ENCODE peak calls at places on chromosomes 3 and 15, in eight cellular contexts. Z, F, N, K, I, V, H and U are unnamed samples.

GRCh38 chr15:58433597-58434333 is 2.0 kb downstream of the LIPC start:
- DNase-seq in H (peak; percentile 63), F (no peak), I (peak; percentile 31), N (no peak), Z (no peak), V (no peak), K (no peak), U (no peak)

GRCh38 chr3:58206406-58207011 is 4.3 kb downstream of the DNASE1L3 start:
- DNase-seq in K (no peak), F (peak; percentile 38), V (no peak), H (peak; percentile 82), N (no peak), Z (no peak), I (no peak), U (no peak)

GRCh38 chr3:177338697-177339219 is 141.5 kb upstream of the TBL1XR1 start:
- DNase-seq in F (no peak), N (no peak), V (no peak), H (no peak), Z (peak; percentile 54), I (peak; percentile 57), K (no peak), U (no peak)

GRCh38 chr3:15823092-15823491 is 25.3 kb upstream of the ANKRD28 start:
- DNase-seq in Z (no peak), F (no peak), K (no peak), H (no peak), N (no peak), V (no peak), I (no peak), U (no peak)

GRCh38 chr3:146640955-146641867 is 36.1 kb upstream of the PLSCR5 start:
- DNase-seq in H (peak; percentile 25), V (peak; percentile 21), Z (peak; percentile 26), N (peak; percentile 9), F (peak; percentile 24), I (peak; percentile 65), K (peak; percentile 37), U (peak; percentile 4)

GRCh38 chr15:88115529-88116152 is 140.9 kb downstream of the NTRK3 start:
- DNase-seq in I (no peak), F (no peak), V (no peak), H (no peak), N (no peak), Z (peak; percentile 2), K (no peak), U (no peak)

GRCh38 chr3:27976933-27977332 is 254.8 kb upstream of the EOMES start:
- DNase-seq in I (no peak), V (no peak), F (peak; percentile 19), Z (no peak), K (no peak), N (no peak), H (peak; percentile 19), U (no peak)

GRCh38 chr3:39154323-39155021 is 1.1 kb upstream of the CSRNP1 start:
- DNase-seq in N (no peak), Z (no peak), V (peak; percentile 46), K (no peak), F (no peak), H (no peak), I (peak; percentile 79), U (no peak)

GRCh38 chr3:5202267-5202666 is 14.8 kb downstream of the EDEM1 start:
- DNase-seq in H (no peak), K (no peak), Z (no peak), I (no peak), N (no peak), V (no peak), F (no peak), U (no peak)

GRCh38 chr3:123637131-123637530 is 52.3 kb upstream of the HACD2 start:
- DNase-seq in K (no peak), Z (no peak), I (no peak), V (no peak), H (no peak), N (no peak), F (no peak), U (no peak)

GRCh38 chr3:100260081-100260684 is 609 bp upstream of the TBC1D23 start:
- DNase-seq in N (no peak), Z (no peak), K (peak; percentile 69), I (peak; percentile 24), H (peak; percentile 26), F (no peak), V (no peak), U (no peak)

GRCh38 chr3:150352931-150353330 is 55.2 kb upstream of the TSC22D2 start:
- DNase-seq in K (no peak), I (peak; percentile 61), Z (no peak), V (no peak), N (no peak), F (no peak), H (no peak), U (no peak)

GRCh38 chr3:72114773-72115172 is 329.8 kb upstream of the PROK2 start:
- DNase-seq in F (no peak), V (no peak), I (no peak), K (no peak), N (no peak), H (no peak), Z (no peak), U (no peak)

GRCh38 chr3:63946753-63947152 is 34.6 kb upstream of the SCAANT1 start:
- DNase-seq in I (no peak), Z (no peak), F (no peak), N (no peak), V (no peak), H (no peak), K (no peak), U (no peak)

GRCh38 chr3:31770822-31771326 is 210.2 kb downstream of the OSBPL10 start:
- DNase-seq in K (no peak), N (no peak), Z (no peak), V (no peak), I (peak; percentile 37), H (no peak), F (peak; percentile 34), U (no peak)

GRCh38 chr3:62607287-62608029 is 234.1 kb upstream of the FEZF2 start:
- DNase-seq in N (no peak), F (peak; percentile 84), V (no peak), Z (peak; percentile 70), I (no peak), K (peak; percentile 75), H (peak; percentile 61), U (no peak)

GRCh38 chr3:126517986-126518778 is 609 bp upstream of the UROC1 start:
- DNase-seq in N (no peak), Z (no peak), K (no peak), F (no peak), V (no peak), H (no peak), I (no peak), U (no peak)